ENCODE peak calls at places on chromosomes 2 and 18, in nine cellular contexts. One of them, this sample, is unnamed.
A peak's percentile ranks its signal among the peaks of the same experiment; 100 is the strongest.

GRCh38 chr2:235300368-235301201 is 193.3 kb upstream of the AGAP1 start:
- DNase-seq in D721Med: no peak
- DNase-seq in iPS-NIHi11: no peak
- DNase-seq in HS-5: no peak
- DNase-seq in tibial artery: no peak
- DNase-seq in H7: no peak
- DNase-seq in AML-193: no peak
- DNase-seq in activated CD8-positive, alpha-beta memory T cell treated with anti-CD3 and anti-CD28 coated beads, Interleukin-2, amount 10 ng/mL, durations not matched to agents 7 days and 5 days: no peak
- DNase-seq in ACHN: peak; percentile 55
- DNase-seq in this sample: no peak

GRCh38 chr18:74760436-74760835 is 162.8 kb downstream of the ZNF407 start:
- DNase-seq in H7: no peak
- DNase-seq in iPS-NIHi11: no peak
- DNase-seq in AML-193: no peak
- DNase-seq in HS-5: no peak
- DNase-seq in activated CD8-positive, alpha-beta memory T cell treated with anti-CD3 and anti-CD28 coated beads, Interleukin-2, amount 10 ng/mL, durations not matched to agents 7 days and 5 days: no peak
- DNase-seq in D721Med: no peak
- DNase-seq in ACHN: no peak
- DNase-seq in tibial artery: no peak
- DNase-seq in this sample: no peak

GRCh38 chr2:29963972-29964570 is 42.7 kb upstream of the ALK start:
- DNase-seq in H7: peak; percentile 23
- DNase-seq in HS-5: no peak
- DNase-seq in iPS-NIHi11: no peak
- DNase-seq in activated CD8-positive, alpha-beta memory T cell treated with anti-CD3 and anti-CD28 coated beads, Interleukin-2, amount 10 ng/mL, durations not matched to agents 7 days and 5 days: no peak
- DNase-seq in AML-193: no peak
- DNase-seq in D721Med: no peak
- DNase-seq in tibial artery: no peak
- DNase-seq in ACHN: no peak
- DNase-seq in this sample: no peak

GRCh38 chr2:46645681-46646162 is 166.4 kb downstream of the TMEM247 start:
- DNase-seq in iPS-NIHi11: no peak
- DNase-seq in D721Med: no peak
- DNase-seq in H7: no peak
- DNase-seq in ACHN: no peak
- DNase-seq in AML-193: no peak
- DNase-seq in HS-5: peak; percentile 52
- DNase-seq in tibial artery: no peak
- DNase-seq in activated CD8-positive, alpha-beta memory T cell treated with anti-CD3 and anti-CD28 coated beads, Interleukin-2, amount 10 ng/mL, durations not matched to agents 7 days and 5 days: no peak
- DNase-seq in this sample: no peak

GRCh38 chr18:57901819-57902600 is 98.9 kb upstream of the ATP8B1 start:
- DNase-seq in H7: no peak
- DNase-seq in AML-193: no peak
- DNase-seq in ACHN: no peak
- DNase-seq in activated CD8-positive, alpha-beta memory T cell treated with anti-CD3 and anti-CD28 coated beads, Interleukin-2, amount 10 ng/mL, durations not matched to agents 7 days and 5 days: no peak
- DNase-seq in tibial artery: no peak
- DNase-seq in D721Med: no peak
- DNase-seq in iPS-NIHi11: no peak
- DNase-seq in HS-5: no peak
- DNase-seq in this sample: no peak

GRCh38 chr2:191352536-191352935 is 107.3 kb downstream of the MYO1B start:
- DNase-seq in iPS-NIHi11: no peak
- DNase-seq in D721Med: no peak
- DNase-seq in tibial artery: no peak
- DNase-seq in ACHN: peak; percentile 69
- DNase-seq in HS-5: no peak
- DNase-seq in activated CD8-positive, alpha-beta memory T cell treated with anti-CD3 and anti-CD28 coated beads, Interleukin-2, amount 10 ng/mL, durations not matched to agents 7 days and 5 days: no peak
- DNase-seq in H7: no peak
- DNase-seq in AML-193: no peak
- DNase-seq in this sample: no peak

GRCh38 chr2:144424559-144425240 is 95.2 kb downstream of the ZEB2 start:
- DNase-seq in HS-5: no peak
- DNase-seq in D721Med: no peak
- DNase-seq in ACHN: no peak
- DNase-seq in H7: no peak
- DNase-seq in tibial artery: no peak
- DNase-seq in activated CD8-positive, alpha-beta memory T cell treated with anti-CD3 and anti-CD28 coated beads, Interleukin-2, amount 10 ng/mL, durations not matched to agents 7 days and 5 days: no peak
- DNase-seq in AML-193: no peak
- DNase-seq in iPS-NIHi11: no peak
- DNase-seq in this sample: peak; percentile 83

GRCh38 chr2:180709392-180710145 is 270.8 kb upstream of the UBE2E3 start:
- DNase-seq in H7: no peak
- DNase-seq in HS-5: no peak
- DNase-seq in iPS-NIHi11: no peak
- DNase-seq in ACHN: no peak
- DNase-seq in activated CD8-positive, alpha-beta memory T cell treated with anti-CD3 and anti-CD28 coated beads, Interleukin-2, amount 10 ng/mL, durations not matched to agents 7 days and 5 days: no peak
- DNase-seq in tibial artery: no peak
- DNase-seq in D721Med: no peak
- DNase-seq in AML-193: no peak
- DNase-seq in this sample: no peak

GRCh38 chr2:7745369-7745768 is 828.2 kb downstream of the RNF144A start:
- DNase-seq in HS-5: no peak
- DNase-seq in tibial artery: no peak
- DNase-seq in ACHN: no peak
- DNase-seq in H7: no peak
- DNase-seq in AML-193: no peak
- DNase-seq in iPS-NIHi11: no peak
- DNase-seq in D721Med: no peak
- DNase-seq in activated CD8-positive, alpha-beta memory T cell treated with anti-CD3 and anti-CD28 coated beads, Interleukin-2, amount 10 ng/mL, durations not matched to agents 7 days and 5 days: no peak
- DNase-seq in this sample: no peak

GRCh38 chr2:5803547-5803946 is 111.4 kb downstream of the SOX11 start:
- DNase-seq in HS-5: no peak
- DNase-seq in D721Med: no peak
- DNase-seq in tibial artery: no peak
- DNase-seq in ACHN: peak; percentile 8
- DNase-seq in AML-193: no peak
- DNase-seq in H7: no peak
- DNase-seq in activated CD8-positive, alpha-beta memory T cell treated with anti-CD3 and anti-CD28 coated beads, Interleukin-2, amount 10 ng/mL, durations not matched to agents 7 days and 5 days: no peak
- DNase-seq in iPS-NIHi11: peak; percentile 22
- DNase-seq in this sample: no peak

GRCh38 chr2:62180960-62181359 is 15.0 kb upstream of the B3GNT2 start:
- DNase-seq in H7: no peak
- DNase-seq in activated CD8-positive, alpha-beta memory T cell treated with anti-CD3 and anti-CD28 coated beads, Interleukin-2, amount 10 ng/mL, durations not matched to agents 7 days and 5 days: no peak
- DNase-seq in AML-193: no peak
- DNase-seq in HS-5: no peak
- DNase-seq in ACHN: no peak
- DNase-seq in iPS-NIHi11: no peak
- DNase-seq in tibial artery: no peak
- DNase-seq in D721Med: no peak
- DNase-seq in this sample: no peak

GRCh38 chr2:84925724-84926376 is 20.4 kb downstream of the TMSB10 start:
- DNase-seq in tibial artery: peak; percentile 96
- DNase-seq in activated CD8-positive, alpha-beta memory T cell treated with anti-CD3 and anti-CD28 coated beads, Interleukin-2, amount 10 ng/mL, durations not matched to agents 7 days and 5 days: peak; percentile 99
- DNase-seq in H7: peak; percentile 83
- DNase-seq in iPS-NIHi11: peak; percentile 84
- DNase-seq in HS-5: peak; percentile 75
- DNase-seq in ACHN: peak; percentile 98
- DNase-seq in AML-193: peak; percentile 97
- DNase-seq in D721Med: peak; percentile 21
- DNase-seq in this sample: peak; percentile 92

GRCh38 chr18:24022141-24022540 is 7.6 kb downstream of the TTC39C start:
- DNase-seq in ACHN: no peak
- DNase-seq in H7: no peak
- DNase-seq in HS-5: no peak
- DNase-seq in AML-193: no peak
- DNase-seq in tibial artery: no peak
- DNase-seq in activated CD8-positive, alpha-beta memory T cell treated with anti-CD3 and anti-CD28 coated beads, Interleukin-2, amount 10 ng/mL, durations not matched to agents 7 days and 5 days: no peak
- DNase-seq in D721Med: no peak
- DNase-seq in iPS-NIHi11: no peak
- DNase-seq in this sample: no peak

GRCh38 chr2:170121689-170122088 is 56.3 kb upstream of the MYO3B start:
- DNase-seq in tibial artery: no peak
- DNase-seq in D721Med: no peak
- DNase-seq in iPS-NIHi11: no peak
- DNase-seq in H7: no peak
- DNase-seq in HS-5: no peak
- DNase-seq in activated CD8-positive, alpha-beta memory T cell treated with anti-CD3 and anti-CD28 coated beads, Interleukin-2, amount 10 ng/mL, durations not matched to agents 7 days and 5 days: no peak
- DNase-seq in AML-193: no peak
- DNase-seq in ACHN: no peak
- DNase-seq in this sample: no peak

GRCh38 chr2:240931319-240931949 is 25.3 kb downstream of the CROCC2 start:
- DNase-seq in iPS-NIHi11: peak; percentile 2
- DNase-seq in AML-193: no peak
- DNase-seq in HS-5: no peak
- DNase-seq in ACHN: no peak
- DNase-seq in tibial artery: no peak
- DNase-seq in D721Med: no peak
- DNase-seq in activated CD8-positive, alpha-beta memory T cell treated with anti-CD3 and anti-CD28 coated beads, Interleukin-2, amount 10 ng/mL, durations not matched to agents 7 days and 5 days: no peak
- DNase-seq in H7: peak; percentile 31
- DNase-seq in this sample: no peak

GRCh38 chr18:31424383-31424988 is 23.1 kb upstream of the DSG3 start:
- DNase-seq in activated CD8-positive, alpha-beta memory T cell treated with anti-CD3 and anti-CD28 coated beads, Interleukin-2, amount 10 ng/mL, durations not matched to agents 7 days and 5 days: no peak
- DNase-seq in AML-193: peak; percentile 18
- DNase-seq in tibial artery: no peak
- DNase-seq in ACHN: peak; percentile 52
- DNase-seq in D721Med: no peak
- DNase-seq in iPS-NIHi11: peak; percentile 56
- DNase-seq in HS-5: peak; percentile 6
- DNase-seq in H7: peak; percentile 36
- DNase-seq in this sample: no peak

GRCh38 chr2:109614715-109615636 is 812 bp downstream of the SOWAHC start:
- DNase-seq in HS-5: no peak
- DNase-seq in AML-193: no peak
- DNase-seq in D721Med: no peak
- DNase-seq in iPS-NIHi11: peak; percentile 42
- DNase-seq in ACHN: peak; percentile 22
- DNase-seq in tibial artery: peak; percentile 25
- DNase-seq in activated CD8-positive, alpha-beta memory T cell treated with anti-CD3 and anti-CD28 coated beads, Interleukin-2, amount 10 ng/mL, durations not matched to agents 7 days and 5 days: no peak
- DNase-seq in H7: peak; percentile 68
- DNase-seq in this sample: no peak

GRCh38 chr2:14903709-14904374 is 271.3 kb downstream of the LRATD1 start:
- DNase-seq in iPS-NIHi11: peak; percentile 90
- DNase-seq in ACHN: peak; percentile 80
- DNase-seq in HS-5: no peak
- DNase-seq in activated CD8-positive, alpha-beta memory T cell treated with anti-CD3 and anti-CD28 coated beads, Interleukin-2, amount 10 ng/mL, durations not matched to agents 7 days and 5 days: peak; percentile 71
- DNase-seq in H7: peak; percentile 88
- DNase-seq in tibial artery: no peak
- DNase-seq in D721Med: peak; percentile 40
- DNase-seq in AML-193: peak; percentile 47
- DNase-seq in this sample: no peak

GRCh38 chr2:123245156-123245555 is 779.9 kb upstream of the CNTNAP5 start:
- DNase-seq in HS-5: no peak
- DNase-seq in tibial artery: no peak
- DNase-seq in iPS-NIHi11: no peak
- DNase-seq in D721Med: no peak
- DNase-seq in activated CD8-positive, alpha-beta memory T cell treated with anti-CD3 and anti-CD28 coated beads, Interleukin-2, amount 10 ng/mL, durations not matched to agents 7 days and 5 days: no peak
- DNase-seq in ACHN: no peak
- DNase-seq in AML-193: no peak
- DNase-seq in H7: no peak
- DNase-seq in this sample: no peak

GRCh38 chr18:23573948-23574431 is 12.3 kb downstream of the NPC1 start:
- DNase-seq in activated CD8-positive, alpha-beta memory T cell treated with anti-CD3 and anti-CD28 coated beads, Interleukin-2, amount 10 ng/mL, durations not matched to agents 7 days and 5 days: peak; percentile 61
- DNase-seq in ACHN: peak; percentile 55
- DNase-seq in H7: peak; percentile 54
- DNase-seq in AML-193: no peak
- DNase-seq in D721Med: no peak
- DNase-seq in tibial artery: no peak
- DNase-seq in iPS-NIHi11: peak; percentile 31
- DNase-seq in HS-5: peak; percentile 56
- DNase-seq in this sample: no peak

GRCh38 chr18:74124642-74125041 is 23.0 kb downstream of the FBXO15 start:
- DNase-seq in D721Med: no peak
- DNase-seq in H7: no peak
- DNase-seq in tibial artery: no peak
- DNase-seq in AML-193: no peak
- DNase-seq in activated CD8-positive, alpha-beta memory T cell treated with anti-CD3 and anti-CD28 coated beads, Interleukin-2, amount 10 ng/mL, durations not matched to agents 7 days and 5 days: no peak
- DNase-seq in iPS-NIHi11: no peak
- DNase-seq in ACHN: no peak
- DNase-seq in HS-5: no peak
- DNase-seq in this sample: no peak

GRCh38 chr2:235382091-235383000 is 111.5 kb upstream of the AGAP1 start:
- DNase-seq in HS-5: no peak
- DNase-seq in activated CD8-positive, alpha-beta memory T cell treated with anti-CD3 and anti-CD28 coated beads, Interleukin-2, amount 10 ng/mL, durations not matched to agents 7 days and 5 days: no peak
- DNase-seq in AML-193: no peak
- DNase-seq in H7: no peak
- DNase-seq in tibial artery: no peak
- DNase-seq in D721Med: no peak
- DNase-seq in iPS-NIHi11: no peak
- DNase-seq in ACHN: no peak
- DNase-seq in this sample: no peak

This sample was measured in Ammon's horn.